ENCODE peak calls at places on chromosomes 6 and 20, in seven cellular contexts. K is uterus, G is dorsolateral prefrontal cortex, X is HepG2, F is A549, I is tibial nerve, V is fibroblast of lung. Z is an unnamed sample.

GRCh38 chr20:44733341-44734069 is 12.2 kb upstream of the KCNK15 start:
- DNase-seq in K (peak; percentile 74), G (peak; percentile 68), X (peak; percentile 67), F (peak; percentile 69), I (peak; percentile 57), V (peak; percentile 76), Z (no peak)

GRCh38 chr20:13744403-13744802 is 40.3 kb downstream of the ESF1 start:
- DNase-seq in K (no peak), G (no peak), X (no peak), F (no peak), I (no peak), V (no peak), Z (no peak)

GRCh38 chr6:12028194-12028593 is 16.1 kb downstream of the HIVEP1 start:
- DNase-seq in K (no peak), G (no peak), X (no peak), F (no peak), I (no peak), V (no peak), Z (no peak)

GRCh38 chr20:6026051-6026450 is 27.8 kb downstream of the LRRN4 start:
- DNase-seq in K (no peak), G (no peak), X (no peak), F (no peak), I (no peak), V (peak; percentile 56), Z (peak; percentile 11)

GRCh38 chr6:154909821-154910220 is 85.3 kb upstream of the TIAM2 start:
- DNase-seq in K (no peak), G (no peak), X (no peak), F (no peak), I (no peak), V (peak; percentile 27), Z (no peak)

GRCh38 chr6:33254591-33254990 is 17.1 kb downstream of the VPS52 start:
- DNase-seq in K (no peak), G (no peak), X (no peak), F (no peak), I (no peak), V (no peak), Z (no peak)

GRCh38 chr20:49552007-49552406 is 15.9 kb downstream of the PTGIS start:
- DNase-seq in K (no peak), G (no peak), X (no peak), F (no peak), I (no peak), V (no peak), Z (no peak)

GRCh38 chr6:68761985-68762384 is 126.9 kb downstream of the ADGRB3 start:
- DNase-seq in K (no peak), G (no peak), X (no peak), F (no peak), I (no peak), V (no peak), Z (no peak)

GRCh38 chr6:32152414-32153251 is 894 bp upstream of the PRRT1 start:
- DNase-seq in K (no peak), G (no peak), X (no peak), F (no peak), I (no peak), V (peak; percentile 32), Z (no peak)

GRCh38 chr6:136439514-136440186 is 110.6 kb downstream of the MAP7 start:
- DNase-seq in K (no peak), G (no peak), X (no peak), F (no peak), I (no peak), V (no peak), Z (no peak)

GRCh38 chr6:149065658-149066556 is 251.6 kb upstream of the TAB2 start:
- DNase-seq in K (no peak), G (no peak), X (no peak), F (no peak), I (no peak), V (no peak), Z (no peak)

GRCh38 chr20:38671186-38671585 is 53.1 kb upstream of the SLC32A1 start:
- DNase-seq in K (no peak), G (no peak), X (no peak), F (no peak), I (no peak), V (no peak), Z (no peak)

GRCh38 chr6:34243131-34243771 is 5.6 kb downstream of the SMIM29 start:
- DNase-seq in K (no peak), G (no peak), X (no peak), F (no peak), I (no peak), V (no peak), Z (no peak)

GRCh38 chr6:169960003-169960344 is 208.6 kb downstream of the ERMARD start:
- DNase-seq in K (no peak), G (no peak), X (no peak), F (no peak), I (no peak), V (no peak), Z (no peak)

GRCh38 chr6:35238843-35239289 is 20.7 kb upstream of the ZNF76 start:
- DNase-seq in K (peak; percentile 26), G (no peak), X (no peak), F (no peak), I (no peak), V (peak; percentile 27), Z (no peak)

GRCh38 chr20:1440024-1440423 is 26.6 kb downstream of the NSFL1C start:
- DNase-seq in K (no peak), G (no peak), X (peak; percentile 61), F (no peak), I (no peak), V (peak; percentile 15), Z (no peak)

GRCh38 chr6:129615496-129615895 is 94.5 kb downstream of the ARHGAP18 start:
- DNase-seq in K (no peak), G (no peak), X (no peak), F (no peak), I (no peak), V (no peak), Z (no peak)

GRCh38 chr20:46378390-46379009 is 27.9 kb downstream of the ELMO2 start:
- DNase-seq in K (no peak), G (no peak), X (peak; percentile 41), F (no peak), I (no peak), V (no peak), Z (no peak)
- TF ChIP-seq CTCF in K (no peak), G (no peak), X (no peak), F (no peak), I (no peak), V (no peak), Z (no peak)

GRCh38 chr6:158666637-158667359 is 16.9 kb downstream of the SYTL3 start:
- DNase-seq in K (no peak), G (no peak), X (no peak), F (no peak), I (no peak), V (peak; percentile 89), Z (no peak)
- H3K4me3 ChIP-seq in K (no peak overlapping the region), G (no peak overlapping the region), X (no peak overlapping the region), F (no peak overlapping the region), I (no peak overlapping the region), V (no peak overlapping the region), Z (no peak overlapping the region)

GRCh38 chr6:69868961-69869360 is 2.6 kb downstream of the COL19A1 start:
- DNase-seq in K (no peak), G (no peak), X (no peak), F (no peak), I (no peak), V (no peak), Z (no peak)

GRCh38 chr6:69867075-69867911 is 937 bp downstream of the COL19A1 start:
- DNase-seq in K (peak; percentile 33), G (peak; percentile 38), X (peak; percentile 12), F (peak; percentile 0), I (no peak), V (peak; percentile 29), Z (no peak)

GRCh38 chr6:69871107-69871506 is 4.8 kb downstream of the COL19A1 start:
- DNase-seq in K (no peak), G (no peak), X (no peak), F (no peak), I (no peak), V (peak; percentile 27), Z (no peak)

GRCh38 chr6:69866351-69867074 is at the start of gene COL19A1:
- DNase-seq in K (no peak), G (no peak), X (no peak), F (no peak), I (no peak), V (no peak), Z (no peak)

GRCh38 chr6:69868252-69868804 is 2.0 kb downstream of the COL19A1 start:
- DNase-seq in K (no peak), G (no peak), X (no peak), F (no peak), I (no peak), V (no peak), Z (no peak)
- TF ChIP-seq CTCF in K (no peak), G (no peak), X (no peak), F (no peak), I (no peak), V (no peak), Z (no peak)

GRCh38 chr20:8545212-8545611 is 413.1 kb downstream of the PLCB1 start:
- DNase-seq in K (no peak), G (no peak), X (no peak), F (no peak), I (no peak), V (no peak), Z (no peak)
- H3K4me3 ChIP-seq in K (no peak overlapping the region), G (no peak overlapping the region), X (no peak overlapping the region), F (no peak overlapping the region), I (no peak overlapping the region), V (no peak overlapping the region), Z (no peak overlapping the region)

GRCh38 chr20:25135031-25135430 is 53.1 kb upstream of the VSX1 start:
- DNase-seq in K (no peak), G (no peak), X (no peak), F (no peak), I (no peak), V (no peak), Z (no peak)

GRCh38 chr20:25140968-25141367 is 54.5 kb upstream of the ENTPD6 start:
- DNase-seq in K (no peak), G (no peak), X (no peak), F (no peak), I (no peak), V (no peak), Z (no peak)

GRCh38 chr20:25142435-25142834 is 53.1 kb upstream of the ENTPD6 start:
- DNase-seq in K (no peak), G (no peak), X (no peak), F (no peak), I (no peak), V (no peak), Z (no peak)

GRCh38 chr20:25136643-25137559 is 55.0 kb upstream of the VSX1 start:
- DNase-seq in K (peak; percentile 56), G (peak; percentile 52), X (no peak), F (peak; percentile 87), I (peak; percentile 18), V (peak; percentile 93), Z (peak; percentile 68)

GRCh38 chr20:25139061-25139705 is 56.3 kb upstream of the ENTPD6 start:
- DNase-seq in K (no peak), G (no peak), X (peak; percentile 84), F (no peak), I (no peak), V (no peak), Z (no peak)
- TF ChIP-seq CTCF in K (no peak), G (no peak), X (peak; percentile 89), F (peak; percentile 22), I (no peak), V (no peak), Z (no peak)

GRCh38 chr20:43655937-43656336 is 11.0 kb upstream of the MYBL2 start:
- DNase-seq in K (no peak), G (no peak), X (no peak), F (no peak), I (no peak), V (no peak), Z (no peak)
- H3K4me3 ChIP-seq in K (no peak overlapping the region), G (no peak overlapping the region), X (peak overlapping the region; percentile 86), F (no peak overlapping the region), I (no peak overlapping the region), V (no peak overlapping the region), Z (no peak overlapping the region)

Z was measured in AG04450.